ENCODE peak calls at places on chromosomes 7 and 10, in nine cellular contexts. One of them, this sample, is unnamed.

GRCh38 chr7:43669286-43670081 is 59.8 kb downstream of the COA1 start:
- DNase-seq in AG04450: no peak
- DNase-seq in A549: no peak
- DNase-seq in M059J: peak; percentile 58
- DNase-seq in memory B cell: no peak
- DNase-seq in GM10248: no peak
- DNase-seq in frontal cortex: no peak
- DNase-seq in stimulated activated CD8-positive, alpha-beta memory T cell treated with anti-CD3 and anti-CD28 coated beads, Interleukin-15, amount 100 ng/mL, for 24 hours: no peak
- DNase-seq in activated CD8-positive, alpha-beta memory T cell treated with anti-CD3 and anti-CD28 coated beads, Interleukin-2, amount 10 ng/mL, durations not matched to agents 7 days and 5 days: peak; percentile 91
- DNase-seq in this sample: no peak

GRCh38 chr7:121447939-121448338 is 51.8 kb upstream of the FAM3C start:
- DNase-seq in AG04450: no peak
- DNase-seq in A549: no peak
- DNase-seq in M059J: no peak
- DNase-seq in memory B cell: no peak
- DNase-seq in GM10248: no peak
- DNase-seq in frontal cortex: no peak
- DNase-seq in stimulated activated CD8-positive, alpha-beta memory T cell treated with anti-CD3 and anti-CD28 coated beads, Interleukin-15, amount 100 ng/mL, for 24 hours: no peak
- DNase-seq in activated CD8-positive, alpha-beta memory T cell treated with anti-CD3 and anti-CD28 coated beads, Interleukin-2, amount 10 ng/mL, durations not matched to agents 7 days and 5 days: no peak
- DNase-seq in this sample: no peak

GRCh38 chr10:74825371-74826141 is 844 bp upstream of the KAT6B start:
- DNase-seq in AG04450: no peak
- DNase-seq in A549: peak; percentile 67
- DNase-seq in M059J: no peak
- DNase-seq in memory B cell: peak; percentile 70
- DNase-seq in GM10248: no peak
- DNase-seq in frontal cortex: peak; percentile 80
- DNase-seq in stimulated activated CD8-positive, alpha-beta memory T cell treated with anti-CD3 and anti-CD28 coated beads, Interleukin-15, amount 100 ng/mL, for 24 hours: no peak
- DNase-seq in activated CD8-positive, alpha-beta memory T cell treated with anti-CD3 and anti-CD28 coated beads, Interleukin-2, amount 10 ng/mL, durations not matched to agents 7 days and 5 days: no peak
- DNase-seq in this sample: peak; percentile 97

GRCh38 chr7:135748770-135749169 is at the start of gene FAM180A:
- DNase-seq in AG04450: peak; percentile 78
- DNase-seq in A549: no peak
- DNase-seq in M059J: peak; percentile 41
- DNase-seq in memory B cell: no peak
- DNase-seq in GM10248: no peak
- DNase-seq in frontal cortex: no peak
- DNase-seq in stimulated activated CD8-positive, alpha-beta memory T cell treated with anti-CD3 and anti-CD28 coated beads, Interleukin-15, amount 100 ng/mL, for 24 hours: no peak
- DNase-seq in activated CD8-positive, alpha-beta memory T cell treated with anti-CD3 and anti-CD28 coated beads, Interleukin-2, amount 10 ng/mL, durations not matched to agents 7 days and 5 days: no peak
- DNase-seq in this sample: no peak

GRCh38 chr7:55550010-55550409 is 22.3 kb downstream of the VOPP1 start:
- DNase-seq in AG04450: no peak
- DNase-seq in A549: no peak
- DNase-seq in M059J: no peak
- DNase-seq in memory B cell: no peak
- DNase-seq in GM10248: no peak
- DNase-seq in frontal cortex: no peak
- DNase-seq in stimulated activated CD8-positive, alpha-beta memory T cell treated with anti-CD3 and anti-CD28 coated beads, Interleukin-15, amount 100 ng/mL, for 24 hours: no peak
- DNase-seq in activated CD8-positive, alpha-beta memory T cell treated with anti-CD3 and anti-CD28 coated beads, Interleukin-2, amount 10 ng/mL, durations not matched to agents 7 days and 5 days: no peak
- DNase-seq in this sample: no peak

GRCh38 chr7:87982163-87982562 is 48.1 kb downstream of the ADAM22 start:
- DNase-seq in AG04450: no peak
- DNase-seq in A549: no peak
- DNase-seq in M059J: no peak
- DNase-seq in memory B cell: no peak
- DNase-seq in GM10248: no peak
- DNase-seq in frontal cortex: no peak
- DNase-seq in stimulated activated CD8-positive, alpha-beta memory T cell treated with anti-CD3 and anti-CD28 coated beads, Interleukin-15, amount 100 ng/mL, for 24 hours: no peak
- DNase-seq in activated CD8-positive, alpha-beta memory T cell treated with anti-CD3 and anti-CD28 coated beads, Interleukin-2, amount 10 ng/mL, durations not matched to agents 7 days and 5 days: no peak
- DNase-seq in this sample: no peak

GRCh38 chr10:6199131-6199733 is 3.5 kb upstream of the PFKFB3 start:
- DNase-seq in AG04450: no peak
- DNase-seq in A549: no peak
- DNase-seq in M059J: no peak
- DNase-seq in memory B cell: no peak
- DNase-seq in GM10248: no peak
- DNase-seq in frontal cortex: no peak
- DNase-seq in stimulated activated CD8-positive, alpha-beta memory T cell treated with anti-CD3 and anti-CD28 coated beads, Interleukin-15, amount 100 ng/mL, for 24 hours: no peak
- DNase-seq in activated CD8-positive, alpha-beta memory T cell treated with anti-CD3 and anti-CD28 coated beads, Interleukin-2, amount 10 ng/mL, durations not matched to agents 7 days and 5 days: no peak
- DNase-seq in this sample: no peak

GRCh38 chr10:102394079-102394800 is 1.3 kb upstream of the NFKB2 start:
- DNase-seq in AG04450: peak; percentile 82
- DNase-seq in A549: peak; percentile 98
- DNase-seq in M059J: peak; percentile 94
- DNase-seq in memory B cell: peak; percentile 99
- DNase-seq in GM10248: peak; percentile 98
- DNase-seq in frontal cortex: peak; percentile 86
- DNase-seq in stimulated activated CD8-positive, alpha-beta memory T cell treated with anti-CD3 and anti-CD28 coated beads, Interleukin-15, amount 100 ng/mL, for 24 hours: peak; percentile 97
- DNase-seq in activated CD8-positive, alpha-beta memory T cell treated with anti-CD3 and anti-CD28 coated beads, Interleukin-2, amount 10 ng/mL, durations not matched to agents 7 days and 5 days: peak; percentile 99
- DNase-seq in this sample: peak; percentile 99

GRCh38 chr7:25952277-25953057 is 199.5 kb upstream of the NFE2L3 start:
- DNase-seq in AG04450: no peak
- DNase-seq in A549: no peak
- DNase-seq in M059J: no peak
- DNase-seq in memory B cell: no peak
- DNase-seq in GM10248: no peak
- DNase-seq in frontal cortex: no peak
- DNase-seq in stimulated activated CD8-positive, alpha-beta memory T cell treated with anti-CD3 and anti-CD28 coated beads, Interleukin-15, amount 100 ng/mL, for 24 hours: no peak
- DNase-seq in activated CD8-positive, alpha-beta memory T cell treated with anti-CD3 and anti-CD28 coated beads, Interleukin-2, amount 10 ng/mL, durations not matched to agents 7 days and 5 days: no peak
- DNase-seq in this sample: no peak

GRCh38 chr7:151448261-151449252 is 8.6 kb upstream of the CRYGN start:
- DNase-seq in AG04450: no peak
- DNase-seq in A549: peak; percentile 90
- DNase-seq in M059J: peak; percentile 43
- DNase-seq in memory B cell: peak; percentile 86
- DNase-seq in GM10248: peak; percentile 85
- DNase-seq in frontal cortex: peak; percentile 79
- DNase-seq in stimulated activated CD8-positive, alpha-beta memory T cell treated with anti-CD3 and anti-CD28 coated beads, Interleukin-15, amount 100 ng/mL, for 24 hours: peak; percentile 51
- DNase-seq in activated CD8-positive, alpha-beta memory T cell treated with anti-CD3 and anti-CD28 coated beads, Interleukin-2, amount 10 ng/mL, durations not matched to agents 7 days and 5 days: peak; percentile 84
- DNase-seq in this sample: peak; percentile 64

GRCh38 chr7:108805808-108806397 is 236.2 kb downstream of the DNAJB9 start:
- DNase-seq in AG04450: no peak
- DNase-seq in A549: peak; percentile 43
- DNase-seq in M059J: peak; percentile 7
- DNase-seq in memory B cell: no peak
- DNase-seq in GM10248: peak; percentile 10
- DNase-seq in frontal cortex: no peak
- DNase-seq in stimulated activated CD8-positive, alpha-beta memory T cell treated with anti-CD3 and anti-CD28 coated beads, Interleukin-15, amount 100 ng/mL, for 24 hours: no peak
- DNase-seq in activated CD8-positive, alpha-beta memory T cell treated with anti-CD3 and anti-CD28 coated beads, Interleukin-2, amount 10 ng/mL, durations not matched to agents 7 days and 5 days: no peak
- DNase-seq in this sample: no peak

This sample was measured in GM06990.